ENCODE peak calls at places on chromosomes 7 and 10, in eight cellular contexts. I is ovary, S is H1, C is tibial nerve, W is suprapubic skin, L is K562, R is stomach, D is sigmoid colon. K is an unnamed sample. For H3K36me3, the result is how much of the 10 kb centered on the place peaks cover.

GRCh38 chr7:108415821-108416536 is 40.3 kb downstream of the NRCAM start:
- DNase-seq in I (no peak), S (no peak), C (no peak), W (no peak), L (peak), R (no peak), D (no peak), K (no peak)

GRCh38 chr10:125005312-125006187 is 63.6 kb downstream of the ZRANB1 start:
- DNase-seq in I (peak), S (no peak), C (no peak), W (peak), L (no peak), R (peak), D (peak), K (peak)

GRCh38 chr7:108395442-108395841 is 60.8 kb downstream of the NRCAM start:
- DNase-seq in I (no peak), S (no peak), C (no peak), W (no peak), L (no peak), R (no peak), D (no peak), K (no peak)

GRCh38 chr10:12348341-12348869 is 942 bp upstream of the CAMK1D start:
- DNase-seq in I (no peak), S (peak), C (no peak), W (no peak), L (no peak), R (no peak), D (peak), K (peak)

GRCh38 chr7:105212236-105212635 is 176.5 kb downstream of the SRPK2 start:
- DNase-seq in I (no peak), S (no peak), C (no peak), W (no peak), L (no peak), R (no peak), D (no peak), K (no peak)

GRCh38 chr10:35379226-35380137 is 43.2 kb downstream of the CCNY start:
- DNase-seq in I (no peak), S (peak), C (no peak), W (no peak), L (peak), R (no peak), D (no peak), K (no peak)

GRCh38 chr7:22060197-22060596 is 114.5 kb upstream of the CDCA7L start:
- DNase-seq in I (no peak), S (no peak), C (no peak), W (no peak), L (no peak), R (no peak), D (no peak), K (no peak)

GRCh38 chr10:110138197-110138812 is 69.1 kb upstream of the MXI1 start:
- DNase-seq in I (no peak), S (no peak), C (no peak), W (no peak), L (peak), R (no peak), D (no peak), K (no peak)

GRCh38 chr10:58775960-58776574 is 263.4 kb downstream of the BICC1 start:
- DNase-seq in I (no peak), S (no peak), C (no peak), W (no peak), L (no peak), R (no peak), D (no peak), K (no peak)

GRCh38 chr10:16777473-16778370 is 39.5 kb downstream of the RSU1 start:
- DNase-seq in I (peak), S (no peak), C (no peak), W (no peak), L (peak), R (no peak), D (no peak), K (no peak)

GRCh38 chr7:23913016-23913415 is 203.0 kb downstream of the STK31 start:
- DNase-seq in I (no peak), S (no peak), C (no peak), W (no peak), L (no peak), R (no peak), D (no peak), K (no peak)

GRCh38 chr10:113151178-113151577 is 201.1 kb downstream of the TCF7L2 start:
- DNase-seq in I (no peak), S (no peak), C (no peak), W (no peak), L (no peak), R (no peak), D (no peak), K (no peak)

GRCh38 chr10:89845541-89846275 is 144.3 kb downstream of the KIF20B start:
- DNase-seq in I (no peak), S (no peak), C (no peak), W (no peak), L (no peak), R (no peak), D (no peak), K (no peak)

GRCh38 chr10:84076540-84077195 is 62.6 kb upstream of the GHITM start:
- DNase-seq in I (no peak), S (no peak), C (no peak), W (no peak), L (peak), R (no peak), D (no peak), K (no peak)

GRCh38 chr10:102065561-102066420 is 642 bp downstream of the HPS6 start:
- DNase-seq in I (peak), S (no peak), C (no peak), W (no peak), L (peak), R (peak), D (peak), K (peak)

GRCh38 chr7:157521752-157522151 is 184.9 kb downstream of the DNAJB6 start:
- DNase-seq in I (no peak), S (no peak), C (no peak), W (no peak), L (no peak), R (no peak), D (peak), K (no peak)

GRCh38 chr7:7857143-7857583 is 111.4 kb upstream of the GLCCI1 start:
- DNase-seq in I (no peak), S (no peak), C (no peak), W (no peak), L (no peak), R (no peak), D (no peak), K (no peak)

GRCh38 chr7:148804343-148805234 is 79.5 kb downstream of the EZH2 start:
- DNase-seq in I (no peak), S (no peak), C (no peak), W (no peak), L (peak), R (no peak), D (no peak), K (no peak)
- H3K27ac ChIP-seq in I (no peak), S (no peak), C (no peak), W (no peak), L (no peak), R (no peak), D (no peak), K (no peak)

GRCh38 chr7:122748195-122748594 is 45.5 kb upstream of the RNF148 start:
- DNase-seq in I (no peak), S (no peak), C (no peak), W (no peak), L (no peak), R (no peak), D (no peak), K (no peak)

GRCh38 chr7:122746948-122747347 is 44.2 kb upstream of the RNF148 start:
- DNase-seq in I (no peak), S (no peak), C (no peak), W (no peak), L (no peak), R (no peak), D (no peak), K (no peak)

GRCh38 chr7:122738937-122739336 is 36.2 kb upstream of the RNF148 start:
- DNase-seq in I (no peak), S (no peak), C (no peak), W (no peak), L (no peak), R (no peak), D (no peak), K (no peak)

DNA sequence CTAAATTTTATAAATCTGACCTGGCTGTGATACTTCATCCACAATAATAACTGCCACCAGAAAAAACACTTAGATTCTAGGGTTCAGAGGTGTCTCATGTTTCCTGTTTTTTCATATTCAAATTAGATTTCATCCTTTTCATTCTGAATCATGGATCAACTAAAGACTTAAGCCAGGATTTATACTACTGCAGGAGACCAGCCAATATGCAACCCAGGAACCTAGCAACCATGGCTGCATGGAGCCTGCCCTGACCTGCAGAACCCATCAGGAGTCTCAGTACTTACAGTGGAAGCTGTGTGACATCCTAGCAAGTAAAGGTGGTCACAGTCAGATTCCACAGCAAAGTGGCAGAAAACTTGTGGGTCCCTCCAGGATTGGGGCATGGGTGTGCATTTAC is 40.5 kb upstream of the RNF148 start:
- DNase-seq in I (no peak), S (no peak), C (no peak), W (no peak), L (no peak), R (no peak), D (no peak), K (no peak)
- TF ChIP-seq EP300 in I (no peak), S (no peak), C (no peak), W (no peak), L (no peak), R (no peak), D (no peak), K (no peak)

GRCh38 chr7:140024585-140024984 is 38.2 kb downstream of the PARP12 start:
- DNase-seq in I (no peak), S (no peak), C (no peak), W (peak), L (no peak), R (no peak), D (no peak), K (no peak)
- H3K36me3 ChIP-seq in I (under half), S (under half), C (under half), W (half or more), L (under half), R (half or more), D (half or more), K (under half)

GRCh38 chr7:100488333-100489095 is 4.8 kb downstream of the NYAP1 start:
- DNase-seq in I (no peak), S (no peak), C (no peak), W (no peak), L (no peak), R (no peak), D (no peak), K (no peak)

GRCh38 chr7:100491192-100491578 is 7.5 kb downstream of the NYAP1 start:
- DNase-seq in I (no peak), S (no peak), C (no peak), W (no peak), L (no peak), R (no peak), D (no peak), K (no peak)

GRCh38 chr7:100490483-100491191 is 6.9 kb downstream of the NYAP1 start:
- DNase-seq in I (peak), S (no peak), C (no peak), W (no peak), L (no peak), R (no peak), D (no peak), K (no peak)

GRCh38 chr7:100489121-100489520 is 5.4 kb downstream of the NYAP1 start:
- DNase-seq in I (no peak), S (no peak), C (no peak), W (no peak), L (no peak), R (no peak), D (no peak), K (no peak)

DNA sequence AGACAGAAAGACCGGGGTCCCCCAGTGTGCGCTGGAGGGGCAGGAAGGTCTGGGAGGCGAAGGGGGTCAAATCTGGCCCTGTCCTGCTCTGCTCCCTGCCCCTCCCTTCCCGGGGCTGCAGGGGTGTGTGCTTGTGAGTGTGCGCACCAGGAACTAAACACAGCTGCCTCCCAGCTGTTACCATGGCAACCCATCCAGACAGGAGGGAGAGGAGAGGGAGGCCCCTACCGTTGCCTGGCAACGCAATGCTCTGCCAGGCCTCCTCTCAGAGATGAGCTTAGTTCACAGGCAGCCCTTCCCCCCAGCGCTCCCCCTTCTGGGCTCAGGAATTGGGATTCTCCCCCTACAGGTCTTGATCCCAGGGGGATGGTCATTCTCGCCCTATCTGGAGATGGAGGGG is 6.1 kb downstream of the NYAP1 start:
- DNase-seq in I (peak), S (peak), C (no peak), W (no peak), L (peak), R (peak), D (no peak), K (no peak)
- H3K27ac ChIP-seq in I (no peak), S (no peak), C (no peak), W (no peak), L (no peak), R (no peak), D (no peak), K (no peak)